ENCODE peak calls at places on chromosomes 12 and 14, in eight cellular contexts. T, C, Y, N, Z, L, V and D are unnamed samples.

GRCh38 chr14:87705439-87705896 is 287.5 kb downstream of the GALC start:
- DNase-seq in T (no peak), C (no peak), Y (no peak), N (no peak), Z (no peak), L (peak; percentile 55), V (peak; percentile 41), D (peak; percentile 49)

GRCh38 chr14:32230181-32230580 is 27.1 kb upstream of the RNU6-8 start:
- DNase-seq in T (no peak), C (no peak), Y (peak; percentile 33), N (no peak), Z (no peak), L (peak; percentile 93), V (peak; percentile 63), D (peak; percentile 91)

GRCh38 chr12:92462049-92462448 is 240.7 kb upstream of the PLEKHG7 start:
- DNase-seq in T (no peak), C (peak; percentile 97), Y (no peak), N (no peak), Z (no peak), L (peak; percentile 73), V (no peak), D (peak; percentile 74)

GRCh38 chr14:55794655-55795583 is 214.9 kb downstream of the KTN1 start:
- DNase-seq in T (no peak), C (no peak), Y (peak; percentile 33), N (no peak), Z (no peak), L (peak; percentile 55), V (peak; percentile 57), D (peak; percentile 30)

GRCh38 chr14:104684449-104684821 is 5.0 kb upstream of the INF2 start:
- DNase-seq in T (no peak), C (no peak), Y (no peak), N (no peak), Z (no peak), L (no peak), V (no peak), D (no peak)

GRCh38 chr14:102951799-102952198 is 29.3 kb downstream of the AMN start:
- DNase-seq in T (no peak), C (no peak), Y (peak; percentile 74), N (no peak), Z (no peak), L (peak; percentile 73), V (no peak), D (peak; percentile 61)

GRCh38 chr14:30243805-30244204 is 315.2 kb upstream of the G2E3 start:
- DNase-seq in T (no peak), C (no peak), Y (peak; percentile 85), N (no peak), Z (no peak), L (peak; percentile 64), V (peak; percentile 82), D (peak; percentile 47)

GRCh38 chr14:89719371-89720075 is 235.0 kb downstream of the EFCAB11 start:
- DNase-seq in T (no peak), C (peak; percentile 66), Y (no peak), N (no peak), Z (no peak), L (no peak), V (no peak), D (no peak)

GRCh38 chr12:68420225-68421008 is 88.3 kb upstream of the MDM1 start:
- DNase-seq in T (peak; percentile 9), C (no peak), Y (peak; percentile 57), N (no peak), Z (no peak), L (peak; percentile 78), V (peak; percentile 77), D (peak; percentile 66)

GRCh38 chr14:41607966-41608663 is 1.4 kb downstream of the LRFN5 start:
- DNase-seq in T (peak; percentile 44), C (no peak), Y (no peak), N (peak; percentile 78), Z (no peak), L (peak; percentile 14), V (peak; percentile 45), D (no peak)

GRCh38 chr14:41605550-41606248 is 977 bp upstream of the LRFN5 start:
- DNase-seq in T (peak; percentile 75), C (no peak), Y (peak; percentile 46), N (peak; percentile 94), Z (no peak), L (peak; percentile 65), V (peak; percentile 55), D (peak; percentile 55)

GRCh38 chr14:41606249-41607118 is at the start of gene LRFN5:
- DNase-seq in T (peak; percentile 67), C (peak; percentile 14), Y (peak; percentile 49), N (peak; percentile 74), Z (no peak), L (peak; percentile 53), V (peak; percentile 79), D (peak; percentile 40)

GRCh38 chr14:41604793-41605534 is 1.7 kb upstream of the LRFN5 start:
- DNase-seq in T (peak; percentile 93), C (no peak), Y (peak; percentile 86), N (peak; percentile 93), Z (no peak), L (peak; percentile 89), V (peak; percentile 88), D (peak; percentile 81)

GRCh38 chr14:41607119-41607785 is 576 bp downstream of the LRFN5 start:
- DNase-seq in T (peak; percentile 43), C (no peak), Y (no peak), N (peak; percentile 41), Z (no peak), L (peak; percentile 19), V (peak; percentile 56), D (peak; percentile 8)
- H3K27me3 ChIP-seq in T (peaks cover 100% of the 10 kb centered on the region), C (no peaks in the 10 kb centered on the region), Y (peaks cover 20% of the 10 kb centered on the region), N (peaks cover 63% of the 10 kb centered on the region), Z (no peaks in the 10 kb centered on the region), L (peaks cover 14% of the 10 kb centered on the region), V (peaks cover 11% of the 10 kb centered on the region), D (peaks cover 22% of the 10 kb centered on the region)

GRCh38 chr12:110737532-110737931 is 5.2 kb downstream of the PPP1CC start:
- DNase-seq in T (no peak), C (no peak), Y (no peak), N (no peak), Z (no peak), L (no peak), V (no peak), D (no peak)

GRCh38 chr12:110733857-110734373 is 8.8 kb downstream of the PPP1CC start:
- DNase-seq in T (no peak), C (no peak), Y (no peak), N (no peak), Z (no peak), L (no peak), V (no peak), D (no peak)

GRCh38 chr12:110731479-110731878 is 11.2 kb downstream of the PPP1CC start:
- DNase-seq in T (no peak), C (no peak), Y (no peak), N (no peak), Z (no peak), L (no peak), V (no peak), D (no peak)

GRCh38 chr12:110732572-110732971 is 10.1 kb downstream of the PPP1CC start:
- DNase-seq in T (no peak), C (no peak), Y (no peak), N (no peak), Z (no peak), L (no peak), V (no peak), D (no peak)

DNA sequence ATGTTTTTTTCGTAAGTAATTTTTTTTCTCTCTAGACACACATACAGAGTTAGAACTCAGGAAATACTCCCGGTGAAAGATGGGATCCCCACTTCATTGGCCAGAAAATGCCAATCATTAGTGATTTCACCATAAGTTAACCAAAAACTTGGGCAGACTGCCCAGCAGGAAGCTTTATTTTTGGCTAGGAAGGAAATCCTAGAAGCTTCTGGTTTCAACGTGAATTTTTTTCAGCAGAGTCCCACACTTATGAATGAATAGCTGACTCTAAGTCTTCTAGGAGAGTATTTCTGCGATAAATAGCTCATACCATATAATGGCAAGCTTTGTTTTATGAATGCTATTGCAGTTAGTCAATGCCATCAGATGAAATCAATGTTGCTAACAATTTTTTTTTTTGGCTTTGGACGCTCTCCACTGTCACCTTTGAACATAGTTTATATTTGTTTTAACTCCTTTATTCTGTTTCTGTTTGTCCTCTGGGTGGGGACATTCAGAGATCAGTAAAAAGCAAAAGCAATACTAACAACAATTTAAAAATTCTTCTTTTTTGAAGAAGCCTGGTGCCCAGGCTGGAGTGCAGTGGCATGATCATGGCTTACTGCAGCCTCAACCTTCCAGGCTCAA is 9.5 kb downstream of the PPP1CC start:
- DNase-seq in T (no peak), C (no peak), Y (peak; percentile 49), N (no peak), Z (no peak), L (peak; percentile 63), V (peak; percentile 62), D (peak; percentile 44)
- H3K4me2 ChIP-seq in T (no peak overlapping the region), C (no peak overlapping the region), Y (no peak overlapping the region), N (peak overlapping the region; percentile 30), Z (no peak overlapping the region), L (no peak overlapping the region), V (peak overlapping the region; percentile 14), D (peak overlapping the region; percentile 12)

GRCh38 chr12:2191534-2192153 is 138.9 kb downstream of the CACNA1C start:
- DNase-seq in T (no peak), C (no peak), Y (no peak), N (no peak), Z (no peak), L (no peak), V (no peak), D (no peak)
- H3K27ac ChIP-seq in T (no peak overlapping the region), C (no peak overlapping the region), Y (no peak overlapping the region), N (no peak overlapping the region), Z (no peak overlapping the region), L (no peak overlapping the region), V (no peak overlapping the region), D (no peak overlapping the region)

GRCh38 chr14:94515856-94516255 is 6.6 kb upstream of the SERPINA12 start:
- DNase-seq in T (no peak), C (no peak), Y (no peak), N (no peak), Z (no peak), L (no peak), V (no peak), D (no peak)
- H3K27me3 ChIP-seq in T (no peaks in the 10 kb centered on the region), C (no peaks in the 10 kb centered on the region), Y (no peaks in the 10 kb centered on the region), N (no peaks in the 10 kb centered on the region), Z (peaks cover 2% of the 10 kb centered on the region), L (no peaks in the 10 kb centered on the region), V (peaks cover 17% of the 10 kb centered on the region), D (peaks cover 9% of the 10 kb centered on the region)

DNA sequence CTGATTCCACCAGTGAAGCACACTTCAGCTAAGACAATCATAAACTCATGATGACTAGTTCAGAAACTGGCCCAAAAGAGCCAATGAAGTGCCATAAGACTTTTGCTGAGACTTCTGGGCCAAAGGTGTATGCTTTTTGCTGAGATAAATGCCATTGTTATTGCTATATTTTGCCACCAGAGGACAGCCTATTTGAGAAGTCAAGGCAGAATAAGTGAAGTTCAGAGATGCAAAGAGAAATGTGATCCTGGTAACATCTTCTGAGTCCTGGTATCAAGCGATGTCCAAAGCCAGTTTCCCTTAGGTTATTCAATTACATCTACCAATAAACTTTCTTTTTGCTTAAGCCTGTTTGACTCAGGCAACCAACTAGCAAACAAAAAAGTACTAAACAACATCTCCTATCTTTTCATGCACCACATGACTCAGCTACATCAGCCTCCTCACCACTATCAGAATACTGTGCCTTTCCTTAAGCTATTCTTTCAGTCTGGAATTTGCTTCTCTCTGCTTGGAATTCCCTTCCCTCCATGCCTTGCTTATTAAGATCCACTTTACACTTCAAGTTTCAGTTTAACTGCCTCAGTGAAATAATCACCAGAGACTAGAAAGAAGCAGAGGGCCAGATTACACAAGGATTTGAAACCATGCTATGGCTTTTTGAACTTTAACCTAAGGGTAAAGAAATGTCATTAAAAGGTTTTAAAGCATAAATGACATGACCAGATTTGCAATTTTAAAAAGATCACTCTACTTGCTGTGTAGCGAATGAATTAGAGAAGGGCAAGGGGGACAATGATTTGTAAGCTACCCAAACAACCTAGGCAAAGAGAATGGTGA is 14.0 kb downstream of the CRY1 start:
- DNase-seq in T (no peak), C (peak; percentile 35), Y (peak; percentile 61), N (peak; percentile 40), Z (peak; percentile 70), L (peak; percentile 58), V (peak; percentile 57), D (peak; percentile 45)
- H3K4me2 ChIP-seq in T (no peak overlapping the region), C (no peak overlapping the region), Y (peak overlapping the region; percentile 73), N (no peak overlapping the region), Z (no peak overlapping the region), L (no peak overlapping the region), V (no peak overlapping the region), D (no peak overlapping the region)